ENCODE peak calls at places on chromosome 10, in eight cellular contexts. One of them, this sample, is unnamed.

GRCh38 chr10:122267849-122268737 is 3.0 kb upstream of the BTBD16 start:
- DNase-seq in T-helper 9 cell: peak; percentile 21
- DNase-seq in GM03348: peak; percentile 89
- DNase-seq in brain microvascular endothelial cell: peak; percentile 31
- DNase-seq in T-helper 17 cell: peak; percentile 33
- DNase-seq in B cell: no peak
- DNase-seq in amniotic epithelial cell: peak; percentile 20
- DNase-seq in neural crest cell: peak; percentile 60
- DNase-seq in this sample: peak; percentile 41

GRCh38 chr10:55024718-55025117 is 223.7 kb upstream of the PCDH15 start:
- DNase-seq in neural crest cell: no peak
- DNase-seq in amniotic epithelial cell: no peak
- DNase-seq in T-helper 9 cell: no peak
- DNase-seq in GM03348: no peak
- DNase-seq in T-helper 17 cell: no peak
- DNase-seq in B cell: no peak
- DNase-seq in brain microvascular endothelial cell: no peak
- DNase-seq in this sample: no peak

GRCh38 chr10:60454336-60454735 is 64.7 kb upstream of the ANK3 start:
- DNase-seq in amniotic epithelial cell: no peak
- DNase-seq in brain microvascular endothelial cell: no peak
- DNase-seq in GM03348: no peak
- DNase-seq in T-helper 17 cell: no peak
- DNase-seq in B cell: no peak
- DNase-seq in neural crest cell: no peak
- DNase-seq in T-helper 9 cell: no peak
- DNase-seq in this sample: no peak

GRCh38 chr10:72542396-72542815 is 83.5 kb downstream of the MICU1 start:
- DNase-seq in B cell: no peak
- DNase-seq in brain microvascular endothelial cell: no peak
- DNase-seq in T-helper 9 cell: no peak
- DNase-seq in amniotic epithelial cell: no peak
- DNase-seq in neural crest cell: no peak
- DNase-seq in T-helper 17 cell: no peak
- DNase-seq in GM03348: no peak
- DNase-seq in this sample: no peak

GRCh38 chr10:101035916-101036702 is 5.1 kb downstream of the SFXN3 start:
- DNase-seq in T-helper 17 cell: no peak
- DNase-seq in GM03348: no peak
- DNase-seq in B cell: no peak
- DNase-seq in brain microvascular endothelial cell: no peak
- DNase-seq in T-helper 9 cell: no peak
- DNase-seq in neural crest cell: no peak
- DNase-seq in amniotic epithelial cell: no peak
- DNase-seq in this sample: no peak

GRCh38 chr10:44261296-44261695 is 123.6 kb downstream of the CXCL12 start:
- DNase-seq in T-helper 9 cell: no peak
- DNase-seq in B cell: no peak
- DNase-seq in brain microvascular endothelial cell: no peak
- DNase-seq in T-helper 17 cell: no peak
- DNase-seq in neural crest cell: no peak
- DNase-seq in amniotic epithelial cell: no peak
- DNase-seq in GM03348: peak; percentile 42
- DNase-seq in this sample: peak; percentile 49

GRCh38 chr10:102504179-102504975 is 605 bp downstream of the SUFU start:
- DNase-seq in T-helper 17 cell: peak; percentile 26
- DNase-seq in T-helper 9 cell: peak; percentile 16
- DNase-seq in neural crest cell: peak; percentile 62
- DNase-seq in GM03348: peak; percentile 20
- DNase-seq in amniotic epithelial cell: peak; percentile 44
- DNase-seq in brain microvascular endothelial cell: no peak
- DNase-seq in B cell: no peak
- DNase-seq in this sample: peak; percentile 43

GRCh38 chr10:65565246-65565645 is 1360.6 kb upstream of the LRRTM3 start:
- DNase-seq in T-helper 17 cell: no peak
- DNase-seq in T-helper 9 cell: no peak
- DNase-seq in B cell: no peak
- DNase-seq in brain microvascular endothelial cell: no peak
- DNase-seq in GM03348: no peak
- DNase-seq in amniotic epithelial cell: no peak
- DNase-seq in neural crest cell: no peak
- DNase-seq in this sample: no peak

GRCh38 chr10:51302316-51302715 is 228.0 kb downstream of the PRKG1 start:
- DNase-seq in B cell: no peak
- DNase-seq in brain microvascular endothelial cell: no peak
- DNase-seq in amniotic epithelial cell: peak; percentile 36
- DNase-seq in GM03348: peak; percentile 50
- DNase-seq in T-helper 17 cell: no peak
- DNase-seq in neural crest cell: no peak
- DNase-seq in T-helper 9 cell: no peak
- DNase-seq in this sample: no peak

GRCh38 chr10:114077347-114077746 is 33.7 kb downstream of the ADRB1 start:
- DNase-seq in brain microvascular endothelial cell: no peak
- DNase-seq in T-helper 9 cell: no peak
- DNase-seq in amniotic epithelial cell: no peak
- DNase-seq in B cell: no peak
- DNase-seq in T-helper 17 cell: no peak
- DNase-seq in GM03348: no peak
- DNase-seq in neural crest cell: no peak
- DNase-seq in this sample: no peak

GRCh38 chr10:21068025-21068656 is 171.0 kb upstream of the NEBL start:
- DNase-seq in brain microvascular endothelial cell: no peak
- DNase-seq in GM03348: no peak
- DNase-seq in B cell: no peak
- DNase-seq in T-helper 9 cell: no peak
- DNase-seq in amniotic epithelial cell: no peak
- DNase-seq in T-helper 17 cell: no peak
- DNase-seq in neural crest cell: no peak
- DNase-seq in this sample: no peak

GRCh38 chr10:13018171-13018570 is 16.7 kb upstream of the CCDC3 start:
- DNase-seq in amniotic epithelial cell: no peak
- DNase-seq in T-helper 17 cell: no peak
- DNase-seq in T-helper 9 cell: no peak
- DNase-seq in B cell: no peak
- DNase-seq in GM03348: no peak
- DNase-seq in brain microvascular endothelial cell: peak; percentile 83
- DNase-seq in neural crest cell: no peak
- DNase-seq in this sample: no peak

GRCh38 chr10:76333801-76334200 is 902.4 kb downstream of the LRMDA start:
- DNase-seq in T-helper 17 cell: no peak
- DNase-seq in GM03348: no peak
- DNase-seq in brain microvascular endothelial cell: no peak
- DNase-seq in amniotic epithelial cell: no peak
- DNase-seq in T-helper 9 cell: no peak
- DNase-seq in neural crest cell: no peak
- DNase-seq in B cell: no peak
- DNase-seq in this sample: no peak

GRCh38 chr10:113000876-113001598 is 51.0 kb downstream of the TCF7L2 start:
- DNase-seq in neural crest cell: no peak
- DNase-seq in GM03348: peak; percentile 62
- DNase-seq in T-helper 17 cell: no peak
- DNase-seq in brain microvascular endothelial cell: no peak
- DNase-seq in B cell: no peak
- DNase-seq in amniotic epithelial cell: peak; percentile 21
- DNase-seq in T-helper 9 cell: no peak
- DNase-seq in this sample: no peak

This sample was measured in uterus.